ENCODE peak calls at places on chromosomes 11 and 22, in five cellular contexts. S, O, U, H and T are unnamed samples. For H3K27me3 and H3K4me1, the result is how much of the 10 kb centered on the place peaks cover.

GRCh38 chr11:662689-663274 is 25.7 kb downstream of the DRD4 start:
- DNase-seq in U (peak), H (peak), O (peak), S (peak), T (peak)

GRCh38 chr22:30875481-30876215 is 92.9 kb downstream of the MORC2 start:
- DNase-seq in S (no peak), U (no peak), H (no peak), O (peak), T (no peak)

GRCh38 chr22:47036352-47036751 is 273.9 kb downstream of the TBC1D22A start:
- DNase-seq in O (peak), S (peak), H (no peak), U (no peak), T (no peak)

GRCh38 chr11:1507381-1508140 is 21.0 kb upstream of the MOB2 start:
- DNase-seq in S (peak), H (no peak), U (no peak), O (no peak), T (peak)

GRCh38 chr11:44622190-44622650 is 56.8 kb downstream of the CD82 start:
- DNase-seq in S (no peak), O (peak), U (no peak), H (no peak), T (no peak)

GRCh38 chr11:75246006-75246672 is 5.6 kb downstream of the TPBGL start:
- DNase-seq in H (no peak), O (peak), U (no peak), S (peak), T (no peak)

GRCh38 chr11:96075532-96075959 is 151.6 kb upstream of the MTMR2 start:
- DNase-seq in O (no peak), U (no peak), S (no peak), H (no peak), T (no peak)

GRCh38 chr11:34343153-34343552 is 14.7 kb downstream of the ABTB2 start:
- DNase-seq in S (no peak), U (no peak), H (no peak), O (no peak), T (no peak)

GRCh38 chr22:25404923-25405853 is 159.3 kb upstream of the GRK3 start:
- DNase-seq in H (peak), U (peak), O (peak), S (peak), T (peak)

GRCh38 chr11:63212742-63213141 is 30.7 kb downstream of the SLC22A25 start:
- DNase-seq in S (no peak), U (no peak), O (no peak), H (peak), T (no peak)

GRCh38 chr11:111097191-111097590 is 148.3 kb upstream of the POU2AF2 start:
- DNase-seq in H (no peak), U (no peak), S (peak), O (no peak), T (peak)

GRCh38 chr11:3119141-3119821 is 45.8 kb downstream of the OSBPL5 start:
- DNase-seq in H (no peak), U (no peak), O (peak), S (peak), T (peak)

GRCh38 chr11:130578738-130579368 is 130.4 kb downstream of the ADAMTS15 start:
- DNase-seq in H (no peak), S (no peak), O (no peak), U (no peak), T (no peak)

GRCh38 chr22:44297662-44298061 is 15.1 kb downstream of the SHISAL1 start:
- DNase-seq in S (no peak), U (no peak), H (no peak), O (no peak), T (no peak)
- H3K27me3 ChIP-seq in S (under half), U (under half), H (under half), O (under half), T (under half)

DNA sequence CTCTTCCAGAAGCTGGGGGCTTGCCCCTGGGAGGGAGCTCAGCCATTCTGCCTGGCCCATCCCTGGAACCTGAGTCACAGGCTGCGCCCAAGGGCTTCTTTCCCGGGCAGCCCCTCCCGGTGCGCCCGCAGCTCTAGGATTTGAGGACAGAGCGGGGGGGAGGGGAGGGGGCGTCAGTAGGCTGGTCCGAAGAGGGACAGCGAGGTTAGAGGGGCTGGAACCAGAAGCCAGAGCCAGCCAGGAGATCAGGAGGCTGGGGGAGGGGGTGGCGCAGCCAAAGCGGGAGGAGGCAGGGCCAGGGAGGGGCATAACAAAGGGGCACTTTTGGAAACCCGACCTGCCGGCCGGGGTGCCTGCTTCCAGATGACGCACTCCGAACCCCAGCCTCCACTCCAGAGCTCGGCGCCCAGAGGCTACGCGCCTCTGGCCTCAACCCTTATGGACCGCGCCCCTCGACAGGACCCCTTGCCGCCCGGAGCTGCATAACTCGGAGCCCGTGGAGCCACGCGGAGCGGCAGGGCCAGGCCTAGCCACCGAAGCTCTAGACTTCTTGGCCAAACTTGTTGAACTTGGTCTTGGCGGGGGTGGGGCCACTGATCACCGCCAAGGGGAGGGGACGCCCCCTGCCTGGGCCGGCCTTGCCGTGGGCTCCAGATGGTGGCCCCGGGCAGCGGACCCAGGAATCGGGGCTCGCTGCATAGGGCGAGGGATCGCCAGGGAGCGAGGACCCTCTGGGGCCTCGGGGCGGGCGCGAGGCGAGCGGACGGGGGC is 744 bp downstream of the PACSIN3 start:
- DNase-seq in H (no peak), U (no peak), O (no peak), S (peak), T (peak)
- TF ChIP-seq POLR2A in H (no peak), U (peak), O (no peak), S (peak), T (peak)

GRCh38 chr11:8369592-8370205 is 106.0 kb upstream of the LMO1 start:
- DNase-seq in H (no peak), S (no peak), O (peak), U (no peak), T (no peak)
- H3K4me1 ChIP-seq in H (under half), S (under half), O (under half), U (under half), T (under half)

GRCh38 chr22:22909605-22910271 is 22.1 kb downstream of the IGLL5 start:
- DNase-seq in S (no peak), H (no peak), U (no peak), O (peak), T (no peak)
- H3K27me3 ChIP-seq in S (under half), H (half or more), U (under half), O (under half), T (under half)

GRCh38 chr11:57530596-57531507 is at the start of gene TIMM10:
- DNase-seq in O (peak), H (peak), U (peak), S (peak), T (peak)
- TF ChIP-seq POLR2A in O (no peak), H (peak), U (no peak), S (peak), T (peak)

DNA sequence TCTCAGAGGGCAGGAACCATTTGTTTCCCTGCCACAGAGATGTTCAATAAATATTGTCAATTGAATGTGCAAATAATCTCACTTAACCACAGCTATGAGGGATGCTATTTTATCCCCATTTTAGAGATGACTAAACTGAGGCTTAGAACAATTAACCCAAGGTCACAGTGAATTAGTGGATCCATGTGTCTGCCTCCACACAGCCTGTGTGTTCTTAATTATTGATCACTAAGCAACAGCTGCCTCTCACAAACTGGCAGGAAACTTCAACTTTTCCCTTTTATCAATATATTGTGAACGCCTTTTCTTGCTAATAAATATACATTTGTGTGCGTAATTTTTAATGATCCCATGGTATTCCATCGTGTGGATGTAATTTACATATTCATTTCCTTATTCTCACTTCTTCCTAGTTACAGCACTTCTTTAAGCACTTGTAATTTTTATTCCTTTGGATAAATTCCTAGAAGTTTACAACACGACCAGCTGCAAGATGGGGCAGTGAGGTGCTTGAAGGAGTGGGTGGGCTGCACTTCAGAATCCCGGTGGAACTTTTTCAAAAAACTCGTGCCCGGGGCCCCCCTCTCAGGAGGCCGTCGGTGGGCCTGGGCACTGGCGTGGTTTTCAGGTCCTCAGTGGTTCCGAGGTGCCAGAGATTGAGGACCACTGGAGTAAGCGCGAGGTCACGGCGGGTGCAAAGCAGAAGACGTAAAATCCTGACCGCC is 915 bp upstream of the SREBF2 start:
- DNase-seq in O (no peak), U (no peak), S (peak), H (no peak), T (no peak)
- H3K4me1 ChIP-seq in O (under half), U (under half), S (under half), H (under half), T (under half)

DNA sequence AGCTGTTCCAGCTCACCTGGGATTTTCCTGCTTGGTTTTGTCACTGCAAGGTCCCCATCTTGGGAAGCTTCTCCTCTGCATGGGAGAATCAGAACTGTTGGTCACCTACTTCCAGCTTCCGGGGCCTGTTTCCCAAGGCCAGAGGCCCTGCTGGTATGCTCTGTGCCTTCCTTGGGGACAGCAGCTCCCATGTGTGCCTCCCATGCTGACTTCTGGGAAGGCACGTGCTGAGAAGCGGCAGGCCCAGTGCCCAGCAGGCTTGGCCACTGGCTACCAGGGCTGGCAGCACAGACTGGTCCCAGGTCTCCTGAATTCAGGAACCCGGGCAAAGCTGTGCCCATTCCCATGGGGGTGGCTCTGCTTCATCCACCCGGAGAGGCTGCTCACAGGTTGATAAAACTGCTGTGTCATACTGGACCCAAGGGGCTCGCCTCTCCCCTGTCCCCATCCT is 33.8 kb downstream of the MYEOV start:
- DNase-seq in S (no peak), H (no peak), U (no peak), O (no peak), T (no peak)
- H3K27me3 ChIP-seq in S (under half), H (under half), U (under half), O (under half), T (under half)

GRCh38 chr11:61966673-61967176 is 709 bp downstream of the FTH1 start:
- DNase-seq in U (no peak), O (peak), H (peak), S (peak), T (no peak)

GRCh38 chr11:61969391-61969758 is 1.9 kb upstream of the FTH1 start:
- DNase-seq in U (no peak), H (no peak), O (no peak), S (no peak), T (no peak)

GRCh38 chr11:61968758-61969390 is 1.4 kb upstream of the FTH1 start:
- DNase-seq in S (no peak), H (no peak), U (no peak), O (peak), T (no peak)

GRCh38 chr11:61967177-61967923 is at the start of gene FTH1:
- DNase-seq in S (peak), U (peak), H (peak), O (peak), T (peak)

DNA sequence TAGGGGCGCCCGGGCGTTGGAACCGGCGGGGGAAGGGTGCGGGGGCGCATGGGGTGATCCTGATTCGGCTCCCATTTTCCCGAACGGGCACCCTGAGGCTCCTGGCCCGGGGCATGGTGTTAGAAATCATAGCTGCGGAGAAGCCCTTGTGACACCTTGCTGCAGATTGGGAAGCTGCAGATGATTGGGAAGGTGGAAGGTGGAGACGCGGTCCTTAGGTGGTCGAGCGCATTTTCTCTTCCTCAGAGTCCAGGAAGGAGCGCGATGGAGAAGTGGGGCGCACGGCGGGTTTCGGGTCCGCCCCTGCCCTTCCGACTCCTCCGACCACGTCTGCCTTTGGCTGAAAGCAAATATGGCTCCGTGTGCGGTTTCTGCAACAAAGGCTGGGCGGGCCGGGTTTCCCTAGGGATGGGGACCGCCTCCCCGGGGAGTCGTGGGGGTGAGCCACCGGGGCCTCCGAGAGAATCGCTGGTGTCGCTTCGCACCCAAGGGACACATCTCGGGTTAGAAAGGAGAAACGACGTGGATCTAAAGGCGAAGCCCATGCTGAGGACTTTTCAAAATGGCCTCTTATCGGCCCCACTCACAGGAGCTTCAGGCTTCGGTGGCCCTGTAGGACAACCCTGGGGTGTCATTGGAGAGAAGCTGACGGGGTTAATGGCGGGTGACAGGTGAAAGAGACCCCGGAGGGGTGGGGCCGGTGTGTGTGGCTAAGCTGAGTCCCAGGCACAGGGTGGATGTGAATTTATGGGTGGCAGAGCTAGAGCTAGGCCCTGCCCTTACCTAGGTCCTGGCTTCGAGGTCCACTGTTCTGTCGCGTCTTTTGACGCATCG is 707 bp upstream of the FTH1 start:
- DNase-seq in U (no peak), O (peak), H (peak), S (peak), T (peak)
- TF ChIP-seq POLR2A in U (no peak), O (no peak), H (peak), S (no peak), T (no peak)

GRCh38 chr11:65579291-65579690 is 3.4 kb downstream of the EHBP1L1 start:
- DNase-seq in U (no peak), H (no peak), O (no peak), S (no peak), T (no peak)

GRCh38 chr11:65576867-65577755 is 1.3 kb downstream of the EHBP1L1 start:
- DNase-seq in U (no peak), H (no peak), O (peak), S (peak), T (no peak)

GRCh38 chr11:65578667-65579066 is 2.8 kb downstream of the EHBP1L1 start:
- DNase-seq in U (no peak), O (no peak), S (peak), H (no peak), T (no peak)

GRCh38 chr11:65577756-65578109 is 1.9 kb downstream of the EHBP1L1 start:
- DNase-seq in O (no peak), U (no peak), S (peak), H (no peak), T (no peak)

DNA sequence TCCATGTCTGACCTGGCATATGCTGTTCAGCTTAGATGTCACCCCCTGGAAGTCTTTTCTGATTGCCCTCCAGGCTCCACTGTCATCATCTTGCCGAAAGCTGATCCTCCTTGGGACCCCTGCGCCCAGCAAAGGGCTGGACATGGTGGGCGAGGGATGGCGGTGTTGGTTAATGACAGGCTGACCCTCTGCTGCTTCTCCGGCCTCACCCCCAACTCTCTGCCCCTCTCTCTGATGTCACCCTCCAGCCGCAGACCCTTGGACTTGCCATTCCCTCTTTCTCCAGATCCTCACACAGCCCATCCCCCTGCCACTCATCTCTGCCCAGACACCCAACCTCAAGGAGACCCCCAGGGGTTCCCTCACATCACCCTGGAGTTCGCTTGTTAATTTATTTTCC is 2.3 kb downstream of the EHBP1L1 start:
- DNase-seq in U (no peak), H (no peak), S (peak), O (no peak), T (no peak)
- H3K4me1 ChIP-seq in U (under half), H (half or more), S (under half), O (under half), T (under half)

GRCh38 chr11:64883575-64883974 is 5.2 kb upstream of the EHD1 start:
- DNase-seq in H (no peak), S (no peak), O (peak), U (no peak), T (no peak)

GRCh38 chr11:64884019-64884418 is 5.6 kb upstream of the EHD1 start:
- DNase-seq in H (no peak), S (no peak), U (no peak), O (peak), T (no peak)

GRCh38 chr11:64887757-64888405 is 9.5 kb upstream of the EHD1 start:
- DNase-seq in S (peak), O (peak), U (peak), H (peak), T (peak)

GRCh38 chr11:64887234-64887756 is 8.9 kb upstream of the EHD1 start:
- DNase-seq in S (no peak), H (no peak), O (no peak), U (no peak), T (no peak)

GRCh38 chr11:64885367-64886286 is 7.2 kb upstream of the EHD1 start:
- DNase-seq in S (no peak), U (no peak), O (peak), H (peak), T (no peak)
- H3K27me3 ChIP-seq in S (under half), U (under half), O (under half), H (under half), T (under half)